ENCODE peak calls at places on chromosome 20, in four cellular contexts. X, T, L and C are unnamed samples.

GRCh38 chr20:45121388-45121787 is 2.9 kb downstream of the WFDC12 start:
- DNase-seq in X (no peak), T (no peak), L (no peak), C (no peak)

GRCh38 chr20:2618815-2619214 is 33.6 kb upstream of the NOP56 start:
- DNase-seq in X (no peak), T (no peak), L (no peak), C (no peak)

GRCh38 chr20:45823949-45824835 is 2.9 kb downstream of the TNNC2 start:
- DNase-seq in X (peak), T (peak), L (peak), C (no peak)

GRCh38 chr20:63114006-63114692 is 101.8 kb downstream of the YTHDF1 start:
- DNase-seq in X (peak), T (no peak), L (no peak), C (no peak)

GRCh38 chr20:43430265-43430664 is 27.4 kb upstream of the SRSF6 start:
- DNase-seq in X (no peak), T (no peak), L (no peak), C (no peak)

GRCh38 chr20:62801284-62802010 is 3.2 kb upstream of the OGFR start:
- DNase-seq in X (no peak), T (no peak), L (no peak), C (no peak)

GRCh38 chr20:34750484-34750883 is 46.3 kb downstream of the TP53INP2 start:
- DNase-seq in X (no peak), T (no peak), L (no peak), C (no peak)

GRCh38 chr20:496126-496696 is 33.9 kb upstream of the TBC1D20 start:
- DNase-seq in X (no peak), T (peak), L (no peak), C (no peak)

GRCh38 chr20:4811661-4812181 is 90.0 kb downstream of the PRND start:
- DNase-seq in X (peak), T (no peak), L (no peak), C (no peak)

GRCh38 chr20:17504326-17504897 is 26.8 kb downstream of the BFSP1 start:
- DNase-seq in X (no peak), T (no peak), L (no peak), C (no peak)

GRCh38 chr20:46324960-46325703 is 16.8 kb upstream of the CDH22 start:
- DNase-seq in X (no peak), T (peak), L (no peak), C (peak)

GRCh38 chr20:49483018-49483705 is 694 bp upstream of the KCNB1 start:
- DNase-seq in X (no peak), T (no peak), L (no peak), C (no peak)
- TF ChIP-seq CTCF in X (no peak), T (no peak), L (no peak), C (no peak)

GRCh38 chr20:12966468-12967085 is 42.2 kb upstream of the SPTLC3 start:
- DNase-seq in X (no peak), T (peak), L (no peak), C (peak)
- TF ChIP-seq CTCF in X (no peak), T (peak), L (no peak), C (peak)

GRCh38 chr20:38172344-38172743 is 7.3 kb upstream of the TGM2 start:
- DNase-seq in X (no peak), T (peak), L (no peak), C (no peak)
- TF ChIP-seq CTCF in X (no peak), T (peak), L (no peak), C (no peak)

DNA sequence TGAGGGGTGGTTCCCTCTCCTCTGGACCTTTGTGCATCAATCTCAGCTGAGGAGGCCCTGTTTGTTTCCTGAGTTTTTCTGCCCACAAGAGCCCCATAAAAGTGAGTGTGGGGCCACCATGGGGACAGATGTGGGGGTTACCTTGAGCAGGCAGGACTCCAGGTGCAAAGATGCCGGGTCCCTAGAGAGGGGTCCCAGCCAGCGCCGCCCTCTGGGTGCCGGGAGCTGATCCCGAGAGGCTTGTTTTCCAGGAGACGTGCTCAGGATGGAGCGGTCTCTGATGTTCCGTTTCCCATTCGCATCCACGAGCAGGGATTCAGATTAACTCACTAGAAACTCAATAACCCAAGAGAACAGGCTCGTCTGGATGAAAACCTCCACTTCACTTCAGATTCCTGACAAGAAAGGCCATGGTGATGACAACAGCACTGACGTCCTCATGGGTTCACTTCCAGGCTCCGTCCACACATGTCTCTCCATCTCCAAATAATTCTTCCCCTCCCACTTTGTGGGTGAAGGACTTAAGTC is 21.9 kb downstream of the MYT1 start:
- DNase-seq in X (no peak), T (no peak), L (no peak), C (no peak)
- TF ChIP-seq CTCF in X (no peak), T (no peak), L (no peak), C (no peak)

DNA sequence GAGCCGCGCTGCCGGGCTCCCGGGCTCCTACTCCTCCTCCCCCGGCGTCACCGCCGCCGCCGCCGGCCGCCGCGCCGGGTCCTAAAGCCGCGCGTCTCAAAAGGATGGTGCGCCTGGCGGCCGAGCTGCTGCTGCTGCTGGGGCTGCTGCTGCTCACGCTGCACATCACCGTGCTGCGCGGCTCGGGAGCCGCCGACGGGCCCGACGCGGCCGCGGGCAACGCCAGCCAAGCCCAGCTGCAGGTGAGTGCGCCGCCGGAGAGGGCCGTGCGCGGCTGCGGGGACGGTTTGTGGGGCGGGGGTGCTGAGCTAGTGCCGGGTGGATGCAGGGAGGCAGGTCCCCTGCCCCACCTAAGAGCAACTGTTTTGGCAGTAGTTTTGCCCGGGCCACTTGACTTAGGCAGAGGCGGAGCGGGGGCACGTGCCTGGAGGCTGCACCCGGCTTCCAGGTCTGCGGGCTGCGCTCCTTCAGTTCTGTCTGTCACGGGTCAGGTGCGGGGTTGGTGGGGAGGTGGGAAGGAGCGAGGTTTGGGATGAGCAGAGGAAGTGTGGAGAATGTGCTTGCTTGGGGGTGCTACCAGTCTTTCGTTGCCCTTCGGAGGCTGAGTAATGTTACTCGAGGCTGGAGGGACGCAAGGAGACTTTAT is 722 bp downstream of the ISM1 start:
- DNase-seq in X (peak), T (peak), L (peak), C (peak)
- TF ChIP-seq CTCF in X (no peak), T (no peak), L (no peak), C (no peak)

GRCh38 chr20:60999256-60999655 is 252.8 kb upstream of the CDH4 start:
- DNase-seq in X (no peak), T (no peak), L (no peak), C (peak)

GRCh38 chr20:60990647-60991046 is 261.4 kb upstream of the CDH4 start:
- DNase-seq in X (no peak), T (no peak), L (no peak), C (no peak)

DNA sequence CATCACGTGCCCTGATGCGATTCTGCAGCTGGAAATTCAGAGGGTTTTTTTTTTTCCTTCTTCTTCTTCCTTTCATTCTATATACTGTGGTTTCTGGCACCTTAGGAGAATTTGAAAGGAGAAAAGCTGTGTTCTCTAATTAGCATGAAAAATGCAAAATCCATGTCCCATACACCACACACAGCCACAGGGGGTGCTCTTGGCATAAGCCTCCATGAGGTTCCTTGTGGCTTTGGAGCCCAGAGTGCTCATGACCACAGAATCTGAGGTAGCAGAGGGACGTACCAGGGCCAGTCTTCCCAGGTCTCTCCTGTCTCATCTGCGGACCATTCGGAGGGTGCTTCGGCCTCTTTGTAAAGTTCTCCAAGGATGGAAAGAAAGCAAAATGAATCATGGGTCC is 258.4 kb upstream of the CDH4 start:
- DNase-seq in X (no peak), T (no peak), L (no peak), C (peak)
- TF ChIP-seq CTCF in X (no peak), T (peak), L (no peak), C (peak)

GRCh38 chr20:53291548-53291947 is 302.1 kb downstream of the ZNF217 start:
- DNase-seq in X (no peak), T (no peak), L (no peak), C (peak)
- TF ChIP-seq CTCF in X (no peak), T (no peak), L (no peak), C (no peak)

GRCh38 chr20:51310216-51310615 is 232.3 kb downstream of the NFATC2 start:
- DNase-seq in X (no peak), T (peak), L (no peak), C (no peak)

GRCh38 chr20:51312480-51312783 is 230.1 kb downstream of the NFATC2 start:
- DNase-seq in X (no peak), T (no peak), L (no peak), C (no peak)

GRCh38 chr20:51311636-51312479 is 230.7 kb downstream of the NFATC2 start:
- DNase-seq in X (no peak), T (no peak), L (no peak), C (no peak)

GRCh38 chr20:51315390-51315789 is 227.1 kb downstream of the NFATC2 start:
- DNase-seq in X (no peak), T (no peak), L (no peak), C (peak)

GRCh38 chr20:51313275-51313898 is 229.1 kb downstream of the NFATC2 start:
- DNase-seq in X (no peak), T (no peak), L (no peak), C (no peak)
- TF ChIP-seq CTCF in X (no peak), T (no peak), L (no peak), C (no peak)

GRCh38 chr20:24149881-24150307 is 161.3 kb upstream of the GGTLC1 start:
- DNase-seq in X (no peak), T (no peak), L (no peak), C (peak)
- TF ChIP-seq CTCF in X (no peak), T (peak), L (peak), C (peak)